ENCODE peak calls at places on chromosomes 13 and 19, in nine cellular contexts. One of them, this sample, is unnamed.
A peak's percentile ranks its signal among the peaks of the same experiment; 100 is the strongest.

GRCh38 chr13:74573654-74574053 is 439.4 kb upstream of the KLF12 start:
- DNase-seq in nucleus accumbens: no peak
- DNase-seq in stimulated activated CD8-positive, alpha-beta memory T cell treated with anti-CD3 and anti-CD28 coated beads, Interleukin-2, amount 100 ng/mL, for 48 hours: peak; percentile 20
- DNase-seq in GM19239: no peak
- DNase-seq in adrenal gland: peak; percentile 18
- DNase-seq in psoas muscle: no peak
- DNase-seq in stimulated activated naive CD8-positive, alpha-beta T cell treated with anti-CD3 and anti-CD28 coated beads, Interleukin-15, Interleukin-2, amounts not matched to agents 100 U/mL and 50 U/mL, for 24 hours: peak; percentile 23
- DNase-seq in stimulated activated CD4-positive, alpha-beta T cell treated with anti-CD3 and anti-CD28 coated beads, Interleukin-12 subunit alpha, Interleukin-12 subunit beta, amount 100 ng/mL, for 4 hours: no peak
- DNase-seq in neural progenitor cell: peak; percentile 28
- DNase-seq in this sample: no peak

GRCh38 chr13:77789386-77789785 is 91.9 kb downstream of the SLAIN1 start:
- DNase-seq in nucleus accumbens: no peak
- DNase-seq in stimulated activated CD8-positive, alpha-beta memory T cell treated with anti-CD3 and anti-CD28 coated beads, Interleukin-2, amount 100 ng/mL, for 48 hours: no peak
- DNase-seq in GM19239: no peak
- DNase-seq in adrenal gland: no peak
- DNase-seq in psoas muscle: no peak
- DNase-seq in stimulated activated naive CD8-positive, alpha-beta T cell treated with anti-CD3 and anti-CD28 coated beads, Interleukin-15, Interleukin-2, amounts not matched to agents 100 U/mL and 50 U/mL, for 24 hours: no peak
- DNase-seq in stimulated activated CD4-positive, alpha-beta T cell treated with anti-CD3 and anti-CD28 coated beads, Interleukin-12 subunit alpha, Interleukin-12 subunit beta, amount 100 ng/mL, for 4 hours: no peak
- DNase-seq in neural progenitor cell: no peak
- DNase-seq in this sample: no peak

GRCh38 chr13:74036373-74036772 is 97.8 kb downstream of the KLF12 start:
- DNase-seq in nucleus accumbens: no peak
- DNase-seq in stimulated activated CD8-positive, alpha-beta memory T cell treated with anti-CD3 and anti-CD28 coated beads, Interleukin-2, amount 100 ng/mL, for 48 hours: no peak
- DNase-seq in GM19239: no peak
- DNase-seq in adrenal gland: no peak
- DNase-seq in psoas muscle: no peak
- DNase-seq in stimulated activated naive CD8-positive, alpha-beta T cell treated with anti-CD3 and anti-CD28 coated beads, Interleukin-15, Interleukin-2, amounts not matched to agents 100 U/mL and 50 U/mL, for 24 hours: no peak
- DNase-seq in stimulated activated CD4-positive, alpha-beta T cell treated with anti-CD3 and anti-CD28 coated beads, Interleukin-12 subunit alpha, Interleukin-12 subunit beta, amount 100 ng/mL, for 4 hours: no peak
- DNase-seq in neural progenitor cell: no peak
- DNase-seq in this sample: no peak

GRCh38 chr13:30334663-30335386 is 27.5 kb upstream of the KATNAL1 start:
- DNase-seq in nucleus accumbens: no peak
- DNase-seq in stimulated activated CD8-positive, alpha-beta memory T cell treated with anti-CD3 and anti-CD28 coated beads, Interleukin-2, amount 100 ng/mL, for 48 hours: no peak
- DNase-seq in GM19239: no peak
- DNase-seq in adrenal gland: no peak
- DNase-seq in psoas muscle: no peak
- DNase-seq in stimulated activated naive CD8-positive, alpha-beta T cell treated with anti-CD3 and anti-CD28 coated beads, Interleukin-15, Interleukin-2, amounts not matched to agents 100 U/mL and 50 U/mL, for 24 hours: no peak
- DNase-seq in stimulated activated CD4-positive, alpha-beta T cell treated with anti-CD3 and anti-CD28 coated beads, Interleukin-12 subunit alpha, Interleukin-12 subunit beta, amount 100 ng/mL, for 4 hours: no peak
- DNase-seq in neural progenitor cell: peak; percentile 64
- DNase-seq in this sample: no peak

GRCh38 chr19:30439271-30439750 is 67.1 kb downstream of the ZNF536 start:
- DNase-seq in nucleus accumbens: peak; percentile 19
- DNase-seq in stimulated activated CD8-positive, alpha-beta memory T cell treated with anti-CD3 and anti-CD28 coated beads, Interleukin-2, amount 100 ng/mL, for 48 hours: no peak
- DNase-seq in GM19239: no peak
- DNase-seq in adrenal gland: no peak
- DNase-seq in psoas muscle: no peak
- DNase-seq in stimulated activated naive CD8-positive, alpha-beta T cell treated with anti-CD3 and anti-CD28 coated beads, Interleukin-15, Interleukin-2, amounts not matched to agents 100 U/mL and 50 U/mL, for 24 hours: no peak
- DNase-seq in stimulated activated CD4-positive, alpha-beta T cell treated with anti-CD3 and anti-CD28 coated beads, Interleukin-12 subunit alpha, Interleukin-12 subunit beta, amount 100 ng/mL, for 4 hours: no peak
- DNase-seq in neural progenitor cell: no peak
- DNase-seq in this sample: no peak

GRCh38 chr19:1251503-1252220 is 3.3 kb downstream of the MIDN start:
- DNase-seq in nucleus accumbens: no peak
- DNase-seq in stimulated activated CD8-positive, alpha-beta memory T cell treated with anti-CD3 and anti-CD28 coated beads, Interleukin-2, amount 100 ng/mL, for 48 hours: peak; percentile 54
- DNase-seq in GM19239: no peak
- DNase-seq in adrenal gland: no peak
- DNase-seq in psoas muscle: peak; percentile 80
- DNase-seq in stimulated activated naive CD8-positive, alpha-beta T cell treated with anti-CD3 and anti-CD28 coated beads, Interleukin-15, Interleukin-2, amounts not matched to agents 100 U/mL and 50 U/mL, for 24 hours: peak; percentile 73
- DNase-seq in stimulated activated CD4-positive, alpha-beta T cell treated with anti-CD3 and anti-CD28 coated beads, Interleukin-12 subunit alpha, Interleukin-12 subunit beta, amount 100 ng/mL, for 4 hours: no peak
- DNase-seq in neural progenitor cell: peak; percentile 38
- DNase-seq in this sample: peak; percentile 60

GRCh38 chr13:51297556-51297955 is 41.9 kb upstream of the SERPINE3 start:
- DNase-seq in nucleus accumbens: no peak
- DNase-seq in stimulated activated CD8-positive, alpha-beta memory T cell treated with anti-CD3 and anti-CD28 coated beads, Interleukin-2, amount 100 ng/mL, for 48 hours: no peak
- DNase-seq in GM19239: no peak
- DNase-seq in adrenal gland: no peak
- DNase-seq in psoas muscle: no peak
- DNase-seq in stimulated activated naive CD8-positive, alpha-beta T cell treated with anti-CD3 and anti-CD28 coated beads, Interleukin-15, Interleukin-2, amounts not matched to agents 100 U/mL and 50 U/mL, for 24 hours: no peak
- DNase-seq in stimulated activated CD4-positive, alpha-beta T cell treated with anti-CD3 and anti-CD28 coated beads, Interleukin-12 subunit alpha, Interleukin-12 subunit beta, amount 100 ng/mL, for 4 hours: no peak
- DNase-seq in neural progenitor cell: no peak
- DNase-seq in this sample: no peak

GRCh38 chr19:28358604-28359003 is 854.3 kb downstream of the UQCRFS1 start:
- DNase-seq in nucleus accumbens: no peak
- DNase-seq in stimulated activated CD8-positive, alpha-beta memory T cell treated with anti-CD3 and anti-CD28 coated beads, Interleukin-2, amount 100 ng/mL, for 48 hours: no peak
- DNase-seq in GM19239: no peak
- DNase-seq in adrenal gland: no peak
- DNase-seq in psoas muscle: no peak
- DNase-seq in stimulated activated naive CD8-positive, alpha-beta T cell treated with anti-CD3 and anti-CD28 coated beads, Interleukin-15, Interleukin-2, amounts not matched to agents 100 U/mL and 50 U/mL, for 24 hours: no peak
- DNase-seq in stimulated activated CD4-positive, alpha-beta T cell treated with anti-CD3 and anti-CD28 coated beads, Interleukin-12 subunit alpha, Interleukin-12 subunit beta, amount 100 ng/mL, for 4 hours: no peak
- DNase-seq in neural progenitor cell: peak; percentile 14
- DNase-seq in this sample: no peak

GRCh38 chr19:43628646-43629326 is 9.4 kb upstream of the ZNF428 start:
- DNase-seq in nucleus accumbens: no peak
- DNase-seq in stimulated activated CD8-positive, alpha-beta memory T cell treated with anti-CD3 and anti-CD28 coated beads, Interleukin-2, amount 100 ng/mL, for 48 hours: no peak
- DNase-seq in GM19239: no peak
- DNase-seq in adrenal gland: no peak
- DNase-seq in psoas muscle: no peak
- DNase-seq in stimulated activated naive CD8-positive, alpha-beta T cell treated with anti-CD3 and anti-CD28 coated beads, Interleukin-15, Interleukin-2, amounts not matched to agents 100 U/mL and 50 U/mL, for 24 hours: no peak
- DNase-seq in stimulated activated CD4-positive, alpha-beta T cell treated with anti-CD3 and anti-CD28 coated beads, Interleukin-12 subunit alpha, Interleukin-12 subunit beta, amount 100 ng/mL, for 4 hours: no peak
- DNase-seq in neural progenitor cell: no peak
- DNase-seq in this sample: no peak

GRCh38 chr19:18428837-18429674 is 8.9 kb downstream of the ISYNA1 start:
- DNase-seq in nucleus accumbens: peak; percentile 77
- DNase-seq in stimulated activated CD8-positive, alpha-beta memory T cell treated with anti-CD3 and anti-CD28 coated beads, Interleukin-2, amount 100 ng/mL, for 48 hours: peak; percentile 80
- DNase-seq in GM19239: peak; percentile 93
- DNase-seq in adrenal gland: peak; percentile 84
- DNase-seq in psoas muscle: peak; percentile 70
- DNase-seq in stimulated activated naive CD8-positive, alpha-beta T cell treated with anti-CD3 and anti-CD28 coated beads, Interleukin-15, Interleukin-2, amounts not matched to agents 100 U/mL and 50 U/mL, for 24 hours: peak; percentile 88
- DNase-seq in stimulated activated CD4-positive, alpha-beta T cell treated with anti-CD3 and anti-CD28 coated beads, Interleukin-12 subunit alpha, Interleukin-12 subunit beta, amount 100 ng/mL, for 4 hours: peak; percentile 66
- DNase-seq in neural progenitor cell: peak; percentile 98
- DNase-seq in this sample: peak; percentile 74

GRCh38 chr13:66933527-66933926 is 296.6 kb downstream of the PCDH9 start:
- DNase-seq in nucleus accumbens: no peak
- DNase-seq in stimulated activated CD8-positive, alpha-beta memory T cell treated with anti-CD3 and anti-CD28 coated beads, Interleukin-2, amount 100 ng/mL, for 48 hours: no peak
- DNase-seq in GM19239: no peak
- DNase-seq in adrenal gland: no peak
- DNase-seq in psoas muscle: no peak
- DNase-seq in stimulated activated naive CD8-positive, alpha-beta T cell treated with anti-CD3 and anti-CD28 coated beads, Interleukin-15, Interleukin-2, amounts not matched to agents 100 U/mL and 50 U/mL, for 24 hours: no peak
- DNase-seq in stimulated activated CD4-positive, alpha-beta T cell treated with anti-CD3 and anti-CD28 coated beads, Interleukin-12 subunit alpha, Interleukin-12 subunit beta, amount 100 ng/mL, for 4 hours: no peak
- DNase-seq in neural progenitor cell: no peak
- DNase-seq in this sample: no peak

GRCh38 chr19:45878043-45878794 is 7.7 kb downstream of the IRF2BP1 start:
- DNase-seq in nucleus accumbens: no peak
- DNase-seq in stimulated activated CD8-positive, alpha-beta memory T cell treated with anti-CD3 and anti-CD28 coated beads, Interleukin-2, amount 100 ng/mL, for 48 hours: no peak
- DNase-seq in GM19239: no peak
- DNase-seq in adrenal gland: no peak
- DNase-seq in psoas muscle: no peak
- DNase-seq in stimulated activated naive CD8-positive, alpha-beta T cell treated with anti-CD3 and anti-CD28 coated beads, Interleukin-15, Interleukin-2, amounts not matched to agents 100 U/mL and 50 U/mL, for 24 hours: peak; percentile 37
- DNase-seq in stimulated activated CD4-positive, alpha-beta T cell treated with anti-CD3 and anti-CD28 coated beads, Interleukin-12 subunit alpha, Interleukin-12 subunit beta, amount 100 ng/mL, for 4 hours: no peak
- DNase-seq in neural progenitor cell: no peak
- DNase-seq in this sample: no peak

GRCh38 chr19:45123440-45123850 is 30.5 kb downstream of the PPP1R37 start:
- DNase-seq in nucleus accumbens: no peak
- DNase-seq in stimulated activated CD8-positive, alpha-beta memory T cell treated with anti-CD3 and anti-CD28 coated beads, Interleukin-2, amount 100 ng/mL, for 48 hours: no peak
- DNase-seq in GM19239: no peak
- DNase-seq in adrenal gland: no peak
- DNase-seq in psoas muscle: no peak
- DNase-seq in stimulated activated naive CD8-positive, alpha-beta T cell treated with anti-CD3 and anti-CD28 coated beads, Interleukin-15, Interleukin-2, amounts not matched to agents 100 U/mL and 50 U/mL, for 24 hours: no peak
- DNase-seq in stimulated activated CD4-positive, alpha-beta T cell treated with anti-CD3 and anti-CD28 coated beads, Interleukin-12 subunit alpha, Interleukin-12 subunit beta, amount 100 ng/mL, for 4 hours: no peak
- DNase-seq in neural progenitor cell: no peak
- DNase-seq in this sample: no peak

GRCh38 chr19:23312515-23312914 is 62.3 kb upstream of the ZNF724 start:
- DNase-seq in nucleus accumbens: no peak
- DNase-seq in stimulated activated CD8-positive, alpha-beta memory T cell treated with anti-CD3 and anti-CD28 coated beads, Interleukin-2, amount 100 ng/mL, for 48 hours: no peak
- DNase-seq in GM19239: no peak
- DNase-seq in adrenal gland: no peak
- DNase-seq in psoas muscle: no peak
- DNase-seq in stimulated activated naive CD8-positive, alpha-beta T cell treated with anti-CD3 and anti-CD28 coated beads, Interleukin-15, Interleukin-2, amounts not matched to agents 100 U/mL and 50 U/mL, for 24 hours: no peak
- DNase-seq in stimulated activated CD4-positive, alpha-beta T cell treated with anti-CD3 and anti-CD28 coated beads, Interleukin-12 subunit alpha, Interleukin-12 subunit beta, amount 100 ng/mL, for 4 hours: no peak
- DNase-seq in neural progenitor cell: no peak
- DNase-seq in this sample: no peak

GRCh38 chr13:47869780-47870179 is 131.3 kb downstream of the SUCLA2 start:
- DNase-seq in nucleus accumbens: no peak
- DNase-seq in stimulated activated CD8-positive, alpha-beta memory T cell treated with anti-CD3 and anti-CD28 coated beads, Interleukin-2, amount 100 ng/mL, for 48 hours: no peak
- DNase-seq in GM19239: no peak
- DNase-seq in adrenal gland: no peak
- DNase-seq in psoas muscle: no peak
- DNase-seq in stimulated activated naive CD8-positive, alpha-beta T cell treated with anti-CD3 and anti-CD28 coated beads, Interleukin-15, Interleukin-2, amounts not matched to agents 100 U/mL and 50 U/mL, for 24 hours: no peak
- DNase-seq in stimulated activated CD4-positive, alpha-beta T cell treated with anti-CD3 and anti-CD28 coated beads, Interleukin-12 subunit alpha, Interleukin-12 subunit beta, amount 100 ng/mL, for 4 hours: no peak
- DNase-seq in neural progenitor cell: no peak
- DNase-seq in this sample: no peak

GRCh38 chr13:97485328-97485727 is 51.4 kb downstream of the RAP2A start:
- DNase-seq in nucleus accumbens: no peak
- DNase-seq in stimulated activated CD8-positive, alpha-beta memory T cell treated with anti-CD3 and anti-CD28 coated beads, Interleukin-2, amount 100 ng/mL, for 48 hours: no peak
- DNase-seq in GM19239: no peak
- DNase-seq in adrenal gland: no peak
- DNase-seq in psoas muscle: no peak
- DNase-seq in stimulated activated naive CD8-positive, alpha-beta T cell treated with anti-CD3 and anti-CD28 coated beads, Interleukin-15, Interleukin-2, amounts not matched to agents 100 U/mL and 50 U/mL, for 24 hours: no peak
- DNase-seq in stimulated activated CD4-positive, alpha-beta T cell treated with anti-CD3 and anti-CD28 coated beads, Interleukin-12 subunit alpha, Interleukin-12 subunit beta, amount 100 ng/mL, for 4 hours: no peak
- DNase-seq in neural progenitor cell: no peak
- DNase-seq in this sample: no peak

GRCh38 chr13:97492257-97492656 is 58.3 kb downstream of the RAP2A start:
- DNase-seq in nucleus accumbens: no peak
- DNase-seq in stimulated activated CD8-positive, alpha-beta memory T cell treated with anti-CD3 and anti-CD28 coated beads, Interleukin-2, amount 100 ng/mL, for 48 hours: no peak
- DNase-seq in GM19239: no peak
- DNase-seq in adrenal gland: no peak
- DNase-seq in psoas muscle: no peak
- DNase-seq in stimulated activated naive CD8-positive, alpha-beta T cell treated with anti-CD3 and anti-CD28 coated beads, Interleukin-15, Interleukin-2, amounts not matched to agents 100 U/mL and 50 U/mL, for 24 hours: no peak
- DNase-seq in stimulated activated CD4-positive, alpha-beta T cell treated with anti-CD3 and anti-CD28 coated beads, Interleukin-12 subunit alpha, Interleukin-12 subunit beta, amount 100 ng/mL, for 4 hours: no peak
- DNase-seq in neural progenitor cell: no peak
- DNase-seq in this sample: no peak

GRCh38 chr13:25966086-25966485 is 85.7 kb downstream of the SHISA2 start:
- DNase-seq in nucleus accumbens: no peak
- DNase-seq in stimulated activated CD8-positive, alpha-beta memory T cell treated with anti-CD3 and anti-CD28 coated beads, Interleukin-2, amount 100 ng/mL, for 48 hours: no peak
- DNase-seq in GM19239: no peak
- DNase-seq in adrenal gland: peak; percentile 47
- DNase-seq in psoas muscle: no peak
- DNase-seq in stimulated activated naive CD8-positive, alpha-beta T cell treated with anti-CD3 and anti-CD28 coated beads, Interleukin-15, Interleukin-2, amounts not matched to agents 100 U/mL and 50 U/mL, for 24 hours: no peak
- DNase-seq in stimulated activated CD4-positive, alpha-beta T cell treated with anti-CD3 and anti-CD28 coated beads, Interleukin-12 subunit alpha, Interleukin-12 subunit beta, amount 100 ng/mL, for 4 hours: no peak
- DNase-seq in neural progenitor cell: no peak
- DNase-seq in this sample: no peak

GRCh38 chr19:3357731-3358391 is 8.5 kb upstream of the NFIC start:
- DNase-seq in nucleus accumbens: no peak
- DNase-seq in stimulated activated CD8-positive, alpha-beta memory T cell treated with anti-CD3 and anti-CD28 coated beads, Interleukin-2, amount 100 ng/mL, for 48 hours: no peak
- DNase-seq in GM19239: no peak
- DNase-seq in adrenal gland: peak; percentile 49
- DNase-seq in psoas muscle: no peak
- DNase-seq in stimulated activated naive CD8-positive, alpha-beta T cell treated with anti-CD3 and anti-CD28 coated beads, Interleukin-15, Interleukin-2, amounts not matched to agents 100 U/mL and 50 U/mL, for 24 hours: peak; percentile 16
- DNase-seq in stimulated activated CD4-positive, alpha-beta T cell treated with anti-CD3 and anti-CD28 coated beads, Interleukin-12 subunit alpha, Interleukin-12 subunit beta, amount 100 ng/mL, for 4 hours: no peak
- DNase-seq in neural progenitor cell: peak; percentile 68
- DNase-seq in this sample: no peak

GRCh38 chr19:19822148-19822429 is 539 bp upstream of the ZNF506 start:
- DNase-seq in nucleus accumbens: no peak
- DNase-seq in stimulated activated CD8-positive, alpha-beta memory T cell treated with anti-CD3 and anti-CD28 coated beads, Interleukin-2, amount 100 ng/mL, for 48 hours: no peak
- DNase-seq in GM19239: no peak
- DNase-seq in adrenal gland: peak; percentile 30
- DNase-seq in psoas muscle: no peak
- DNase-seq in stimulated activated naive CD8-positive, alpha-beta T cell treated with anti-CD3 and anti-CD28 coated beads, Interleukin-15, Interleukin-2, amounts not matched to agents 100 U/mL and 50 U/mL, for 24 hours: no peak
- DNase-seq in stimulated activated CD4-positive, alpha-beta T cell treated with anti-CD3 and anti-CD28 coated beads, Interleukin-12 subunit alpha, Interleukin-12 subunit beta, amount 100 ng/mL, for 4 hours: peak; percentile 8
- DNase-seq in neural progenitor cell: no peak
- DNase-seq in this sample: no peak